ENCODE peak calls at places on chromosomes 11 and 22, in six cellular contexts. X is nephron progenitor cell, F is choroid plexus epithelial cell, E is hippocampal formation, I is SHP77, J is EL. W is an unnamed sample.

GRCh38 chr11:133928628-133929059 is 28.1 kb downstream of the IGSF9B start:
- DNase-seq in I (no peak), F (peak; percentile 5), X (no peak), E (no peak), J (peak; percentile 22), W (no peak)

GRCh38 chr11:71076021-71076420 is 176.4 kb downstream of the SHANK2 start:
- DNase-seq in X (no peak), J (no peak), I (no peak), F (no peak), E (no peak), W (no peak)

GRCh38 chr11:19595499-19595839 is 117.2 kb upstream of the NAV2 start:
- DNase-seq in X (no peak), I (no peak), F (no peak), J (no peak), E (no peak), W (no peak)

GRCh38 chr22:36954251-36955014 is 41.0 kb downstream of the CSF2RB start:
- DNase-seq in I (no peak), J (no peak), E (no peak), X (no peak), F (no peak), W (no peak)

GRCh38 chr22:46297151-46297819 is 615 bp downstream of the GTSE1 start:
- DNase-seq in J (peak; percentile 72), I (peak; percentile 30), E (no peak), X (peak; percentile 62), F (peak; percentile 22), W (peak; percentile 27)

GRCh38 chr11:5004429-5005274 is 10.0 kb downstream of the OR51L1 start:
- DNase-seq in F (peak; percentile 82), X (peak; percentile 65), E (peak; percentile 32), J (peak; percentile 50), I (peak; percentile 83), W (peak; percentile 64)

GRCh38 chr11:128551641-128552335 is 35.6 kb downstream of the ETS1 start:
- DNase-seq in J (no peak), X (no peak), F (no peak), I (no peak), E (no peak), W (no peak)

GRCh38 chr11:34585870-34586654 is 34.8 kb upstream of the EHF start:
- DNase-seq in I (no peak), X (no peak), E (peak; percentile 75), F (peak; percentile 78), J (peak; percentile 69), W (peak; percentile 80)

GRCh38 chr11:78380615-78381029 is 37.0 kb downstream of the GAB2 start:
- DNase-seq in J (peak; percentile 74), I (no peak), E (no peak), F (peak; percentile 70), X (no peak), W (peak; percentile 18)

GRCh38 chr22:46635756-46636155 is 15.6 kb downstream of the GRAMD4 start:
- DNase-seq in E (no peak), X (peak; percentile 35), I (no peak), J (no peak), F (no peak), W (no peak)

GRCh38 chr22:46007848-46008261 is 30.9 kb upstream of the WNT7B start:
- DNase-seq in J (peak; percentile 98), E (no peak), F (peak; percentile 59), X (no peak), I (peak; percentile 97), W (peak; percentile 92)

GRCh38 chr11:643366-643765 is 6.3 kb downstream of the DRD4 start:
- DNase-seq in X (no peak), I (no peak), J (no peak), F (no peak), E (no peak), W (no peak)

GRCh38 chr22:37377927-37378326 is 49.4 kb downstream of the ELFN2 start:
- DNase-seq in X (no peak), E (no peak), J (no peak), I (no peak), F (no peak), W (no peak)

GRCh38 chr22:47110817-47111443 is 348.5 kb downstream of the TBC1D22A start:
- DNase-seq in I (no peak), F (peak; percentile 81), X (no peak), J (no peak), E (no peak), W (no peak)

GRCh38 chr11:119375629-119376196 is 5.8 kb downstream of the USP2 start:
- DNase-seq in F (peak; percentile 55), I (no peak), X (no peak), J (peak; percentile 41), E (peak; percentile 81), W (peak; percentile 74)

GRCh38 chr11:68724293-68724692 is 27.0 kb downstream of the TESMIN start:
- DNase-seq in F (no peak), X (no peak), J (no peak), I (no peak), E (no peak), W (no peak)

GRCh38 chr22:47090591-47091240 is 328.3 kb downstream of the TBC1D22A start:
- DNase-seq in F (peak; percentile 67), J (peak; percentile 60), X (peak; percentile 42), E (no peak), I (no peak), W (peak; percentile 28)

GRCh38 chr11:84914511-84914910 is 712.6 kb downstream of the DLG2 start:
- DNase-seq in E (no peak), X (no peak), I (no peak), F (no peak), J (no peak), W (no peak)

GRCh38 chr22:42946551-42947198 is 68.3 kb downstream of the PACSIN2 start:
- DNase-seq in E (no peak), J (no peak), X (no peak), F (no peak), I (no peak), W (no peak)

GRCh38 chr22:33922268-33922667 is 2.0 kb upstream of the LARGE1 start:
- DNase-seq in J (no peak), F (peak; percentile 35), I (peak; percentile 3), E (no peak), X (peak; percentile 72), W (no peak)

GRCh38 chr22:31139866-31140716 is at the start of gene PLA2G3:
- DNase-seq in F (peak; percentile 84), I (peak; percentile 59), J (peak; percentile 27), X (peak; percentile 86), E (no peak), W (peak; percentile 63)

GRCh38 chr11:35035894-35036408 is 103.0 kb upstream of the CD44 start:
- DNase-seq in E (no peak), X (no peak), J (peak; percentile 98), I (no peak), F (peak; percentile 94), W (peak; percentile 96)

GRCh38 chr22:25153961-25154685 is 45.5 kb upstream of the CRYBB3 start:
- DNase-seq in J (peak; percentile 6), I (no peak), E (no peak), X (no peak), F (peak; percentile 50), W (peak; percentile 62)

GRCh38 chr11:28836285-28837081 is 728.3 kb downstream of the METTL15 start:
- DNase-seq in J (peak; percentile 98), E (no peak), F (peak; percentile 96), X (no peak), I (no peak), W (peak; percentile 97)

GRCh38 chr11:86761978-86762377 is 38.4 kb upstream of the PRSS23 start:
- DNase-seq in E (no peak), F (peak; percentile 51), J (peak; percentile 63), I (no peak), X (no peak), W (peak; percentile 59)

W was measured in astrocyte of the spinal cord.